ENCODE peak calls at places on chromosomes 7 and 10, in four cellular contexts. One of them, this sample, is unnamed.
A peak's percentile ranks its signal among the peaks of the same experiment; 100 is the strongest.

GRCh38 chr10:22824984-22825383 is 102.9 kb upstream of the ARMC3 start:
- DNase-seq in activated naive CD4-positive, alpha-beta T cell treated with anti-CD3 and anti-CD28 coated beads for 36 hours: no peak
- DNase-seq in stimulated activated CD4-positive, alpha-beta T cell treated with anti-CD3 and anti-CD28 coated beads, Interleukin-4, amount 100 ng/mL, for 1 hour: no peak
- DNase-seq in fibroblast of lung: no peak
- DNase-seq in this sample: no peak

GRCh38 chr10:121455377-121455776 is 142.9 kb downstream of the FGFR2 start:
- DNase-seq in activated naive CD4-positive, alpha-beta T cell treated with anti-CD3 and anti-CD28 coated beads for 36 hours: no peak
- DNase-seq in fibroblast of lung: no peak
- DNase-seq in stimulated activated CD4-positive, alpha-beta T cell treated with anti-CD3 and anti-CD28 coated beads, Interleukin-4, amount 100 ng/mL, for 1 hour: no peak
- DNase-seq in this sample: no peak

GRCh38 chr7:26690135-26690534 is 174.3 kb downstream of the SKAP2 start:
- DNase-seq in stimulated activated CD4-positive, alpha-beta T cell treated with anti-CD3 and anti-CD28 coated beads, Interleukin-4, amount 100 ng/mL, for 1 hour: no peak
- DNase-seq in activated naive CD4-positive, alpha-beta T cell treated with anti-CD3 and anti-CD28 coated beads for 36 hours: no peak
- DNase-seq in fibroblast of lung: no peak
- DNase-seq in this sample: no peak

GRCh38 chr7:93327006-93327633 is 95.0 kb downstream of the VPS50 start:
- DNase-seq in fibroblast of lung: peak; percentile 86
- DNase-seq in stimulated activated CD4-positive, alpha-beta T cell treated with anti-CD3 and anti-CD28 coated beads, Interleukin-4, amount 100 ng/mL, for 1 hour: no peak
- DNase-seq in activated naive CD4-positive, alpha-beta T cell treated with anti-CD3 and anti-CD28 coated beads for 36 hours: no peak
- DNase-seq in this sample: no peak

GRCh38 chr7:76512941-76513816 is 2.8 kb downstream of the UPK3B start:
- DNase-seq in stimulated activated CD4-positive, alpha-beta T cell treated with anti-CD3 and anti-CD28 coated beads, Interleukin-4, amount 100 ng/mL, for 1 hour: no peak
- DNase-seq in activated naive CD4-positive, alpha-beta T cell treated with anti-CD3 and anti-CD28 coated beads for 36 hours: no peak
- DNase-seq in fibroblast of lung: no peak
- DNase-seq in this sample: no peak

GRCh38 chr7:82444220-82445049 is 858 bp upstream of the CACNA2D1 start:
- DNase-seq in stimulated activated CD4-positive, alpha-beta T cell treated with anti-CD3 and anti-CD28 coated beads, Interleukin-4, amount 100 ng/mL, for 1 hour: no peak
- DNase-seq in fibroblast of lung: no peak
- DNase-seq in activated naive CD4-positive, alpha-beta T cell treated with anti-CD3 and anti-CD28 coated beads for 36 hours: no peak
- DNase-seq in this sample: no peak

GRCh38 chr10:75037171-75038153 is 74.0 kb upstream of the SAMD8 start:
- DNase-seq in stimulated activated CD4-positive, alpha-beta T cell treated with anti-CD3 and anti-CD28 coated beads, Interleukin-4, amount 100 ng/mL, for 1 hour: no peak
- DNase-seq in fibroblast of lung: no peak
- DNase-seq in activated naive CD4-positive, alpha-beta T cell treated with anti-CD3 and anti-CD28 coated beads for 36 hours: no peak
- DNase-seq in this sample: no peak

GRCh38 chr10:105391670-105392331 is 750.7 kb downstream of the SORCS3 start:
- DNase-seq in activated naive CD4-positive, alpha-beta T cell treated with anti-CD3 and anti-CD28 coated beads for 36 hours: no peak
- DNase-seq in fibroblast of lung: no peak
- DNase-seq in stimulated activated CD4-positive, alpha-beta T cell treated with anti-CD3 and anti-CD28 coated beads, Interleukin-4, amount 100 ng/mL, for 1 hour: no peak
- DNase-seq in this sample: no peak

GRCh38 chr7:114820993-114821945 is 100.6 kb upstream of the MDFIC start:
- DNase-seq in activated naive CD4-positive, alpha-beta T cell treated with anti-CD3 and anti-CD28 coated beads for 36 hours: no peak
- DNase-seq in fibroblast of lung: peak; percentile 76
- DNase-seq in stimulated activated CD4-positive, alpha-beta T cell treated with anti-CD3 and anti-CD28 coated beads, Interleukin-4, amount 100 ng/mL, for 1 hour: no peak
- DNase-seq in this sample: no peak

GRCh38 chr10:88728107-88728763 is 22.2 kb downstream of the LIPK start:
- DNase-seq in fibroblast of lung: no peak
- DNase-seq in activated naive CD4-positive, alpha-beta T cell treated with anti-CD3 and anti-CD28 coated beads for 36 hours: peak; percentile 68
- DNase-seq in stimulated activated CD4-positive, alpha-beta T cell treated with anti-CD3 and anti-CD28 coated beads, Interleukin-4, amount 100 ng/mL, for 1 hour: peak; percentile 23
- DNase-seq in this sample: no peak

GRCh38 chr10:28839600-28840007 is 162.3 kb downstream of the BAMBI start:
- DNase-seq in fibroblast of lung: peak; percentile 61
- DNase-seq in stimulated activated CD4-positive, alpha-beta T cell treated with anti-CD3 and anti-CD28 coated beads, Interleukin-4, amount 100 ng/mL, for 1 hour: no peak
- DNase-seq in activated naive CD4-positive, alpha-beta T cell treated with anti-CD3 and anti-CD28 coated beads for 36 hours: no peak
- DNase-seq in this sample: no peak

GRCh38 chr10:64846706-64847105 is 1325.5 kb downstream of the REEP3 start:
- DNase-seq in fibroblast of lung: peak; percentile 0
- DNase-seq in activated naive CD4-positive, alpha-beta T cell treated with anti-CD3 and anti-CD28 coated beads for 36 hours: no peak
- DNase-seq in stimulated activated CD4-positive, alpha-beta T cell treated with anti-CD3 and anti-CD28 coated beads, Interleukin-4, amount 100 ng/mL, for 1 hour: no peak
- DNase-seq in this sample: no peak

GRCh38 chr10:110522365-110522988 is 24.8 kb downstream of the DUSP5 start:
- DNase-seq in fibroblast of lung: no peak
- DNase-seq in activated naive CD4-positive, alpha-beta T cell treated with anti-CD3 and anti-CD28 coated beads for 36 hours: no peak
- DNase-seq in stimulated activated CD4-positive, alpha-beta T cell treated with anti-CD3 and anti-CD28 coated beads, Interleukin-4, amount 100 ng/mL, for 1 hour: no peak
- DNase-seq in this sample: no peak

GRCh38 chr7:96591900-96592676 is 117.6 kb downstream of the SEM1 start:
- DNase-seq in activated naive CD4-positive, alpha-beta T cell treated with anti-CD3 and anti-CD28 coated beads for 36 hours: no peak
- DNase-seq in fibroblast of lung: no peak
- DNase-seq in stimulated activated CD4-positive, alpha-beta T cell treated with anti-CD3 and anti-CD28 coated beads, Interleukin-4, amount 100 ng/mL, for 1 hour: no peak
- DNase-seq in this sample: peak; percentile 88

GRCh38 chr10:63591600-63592379 is 70.6 kb downstream of the REEP3 start:
- DNase-seq in fibroblast of lung: no peak
- DNase-seq in stimulated activated CD4-positive, alpha-beta T cell treated with anti-CD3 and anti-CD28 coated beads, Interleukin-4, amount 100 ng/mL, for 1 hour: no peak
- DNase-seq in activated naive CD4-positive, alpha-beta T cell treated with anti-CD3 and anti-CD28 coated beads for 36 hours: no peak
- DNase-seq in this sample: no peak

GRCh38 chr10:22002531-22003110 is 909 bp downstream of the DNAJC1 start:
- DNase-seq in stimulated activated CD4-positive, alpha-beta T cell treated with anti-CD3 and anti-CD28 coated beads, Interleukin-4, amount 100 ng/mL, for 1 hour: no peak
- DNase-seq in fibroblast of lung: peak; percentile 66
- DNase-seq in activated naive CD4-positive, alpha-beta T cell treated with anti-CD3 and anti-CD28 coated beads for 36 hours: peak; percentile 34
- DNase-seq in this sample: no peak

GRCh38 chr7:2913760-2914387 is 69.8 kb upstream of the GNA12 start:
- DNase-seq in stimulated activated CD4-positive, alpha-beta T cell treated with anti-CD3 and anti-CD28 coated beads, Interleukin-4, amount 100 ng/mL, for 1 hour: no peak
- DNase-seq in activated naive CD4-positive, alpha-beta T cell treated with anti-CD3 and anti-CD28 coated beads for 36 hours: no peak
- DNase-seq in fibroblast of lung: no peak
- DNase-seq in this sample: no peak

GRCh38 chr7:7051221-7051877 is 131.0 kb upstream of the C1GALT1 start:
- DNase-seq in stimulated activated CD4-positive, alpha-beta T cell treated with anti-CD3 and anti-CD28 coated beads, Interleukin-4, amount 100 ng/mL, for 1 hour: no peak
- DNase-seq in fibroblast of lung: no peak
- DNase-seq in activated naive CD4-positive, alpha-beta T cell treated with anti-CD3 and anti-CD28 coated beads for 36 hours: no peak
- DNase-seq in this sample: no peak

GRCh38 chr10:4429538-4429937 is 396.5 kb upstream of the AKR1E2 start:
- DNase-seq in activated naive CD4-positive, alpha-beta T cell treated with anti-CD3 and anti-CD28 coated beads for 36 hours: no peak
- DNase-seq in fibroblast of lung: peak; percentile 21
- DNase-seq in stimulated activated CD4-positive, alpha-beta T cell treated with anti-CD3 and anti-CD28 coated beads, Interleukin-4, amount 100 ng/mL, for 1 hour: no peak
- DNase-seq in this sample: no peak

GRCh38 chr7:17965600-17965999 is 25.3 kb upstream of the SNX13 start:
- DNase-seq in stimulated activated CD4-positive, alpha-beta T cell treated with anti-CD3 and anti-CD28 coated beads, Interleukin-4, amount 100 ng/mL, for 1 hour: no peak
- DNase-seq in activated naive CD4-positive, alpha-beta T cell treated with anti-CD3 and anti-CD28 coated beads for 36 hours: no peak
- DNase-seq in fibroblast of lung: peak; percentile 44
- DNase-seq in this sample: no peak

GRCh38 chr10:4278161-4278560 is 493.2 kb upstream of the KLF6 start:
- DNase-seq in activated naive CD4-positive, alpha-beta T cell treated with anti-CD3 and anti-CD28 coated beads for 36 hours: no peak
- DNase-seq in fibroblast of lung: peak; percentile 37
- DNase-seq in stimulated activated CD4-positive, alpha-beta T cell treated with anti-CD3 and anti-CD28 coated beads, Interleukin-4, amount 100 ng/mL, for 1 hour: no peak
- DNase-seq in this sample: no peak

GRCh38 chr7:132063800-132064199 is 507.4 kb upstream of the PODXL start:
- DNase-seq in stimulated activated CD4-positive, alpha-beta T cell treated with anti-CD3 and anti-CD28 coated beads, Interleukin-4, amount 100 ng/mL, for 1 hour: no peak
- DNase-seq in activated naive CD4-positive, alpha-beta T cell treated with anti-CD3 and anti-CD28 coated beads for 36 hours: no peak
- DNase-seq in fibroblast of lung: no peak
- DNase-seq in this sample: no peak

GRCh38 chr7:157432957-157433576 is 96.3 kb downstream of the DNAJB6 start:
- DNase-seq in stimulated activated CD4-positive, alpha-beta T cell treated with anti-CD3 and anti-CD28 coated beads, Interleukin-4, amount 100 ng/mL, for 1 hour: peak; percentile 63
- DNase-seq in activated naive CD4-positive, alpha-beta T cell treated with anti-CD3 and anti-CD28 coated beads for 36 hours: peak; percentile 78
- DNase-seq in fibroblast of lung: peak; percentile 36
- DNase-seq in this sample: no peak

GRCh38 chr10:117442521-117442920 is 67.3 kb upstream of the PDZD8 start:
- DNase-seq in fibroblast of lung: no peak
- DNase-seq in stimulated activated CD4-positive, alpha-beta T cell treated with anti-CD3 and anti-CD28 coated beads, Interleukin-4, amount 100 ng/mL, for 1 hour: no peak
- DNase-seq in activated naive CD4-positive, alpha-beta T cell treated with anti-CD3 and anti-CD28 coated beads for 36 hours: no peak
- DNase-seq in this sample: no peak

GRCh38 chr10:131425752-131426529 is 114.4 kb upstream of the TCERG1L start:
- DNase-seq in activated naive CD4-positive, alpha-beta T cell treated with anti-CD3 and anti-CD28 coated beads for 36 hours: no peak
- DNase-seq in fibroblast of lung: no peak
- DNase-seq in stimulated activated CD4-positive, alpha-beta T cell treated with anti-CD3 and anti-CD28 coated beads, Interleukin-4, amount 100 ng/mL, for 1 hour: no peak
- DNase-seq in this sample: no peak

GRCh38 chr10:23442936-23443335 is 4.1 kb downstream of the OTUD1 start:
- DNase-seq in fibroblast of lung: peak; percentile 63
- DNase-seq in stimulated activated CD4-positive, alpha-beta T cell treated with anti-CD3 and anti-CD28 coated beads, Interleukin-4, amount 100 ng/mL, for 1 hour: no peak
- DNase-seq in activated naive CD4-positive, alpha-beta T cell treated with anti-CD3 and anti-CD28 coated beads for 36 hours: no peak
- DNase-seq in this sample: no peak

GRCh38 chr7:118855290-118855689 is 630.8 kb downstream of the ANKRD7 start:
- DNase-seq in activated naive CD4-positive, alpha-beta T cell treated with anti-CD3 and anti-CD28 coated beads for 36 hours: no peak
- DNase-seq in stimulated activated CD4-positive, alpha-beta T cell treated with anti-CD3 and anti-CD28 coated beads, Interleukin-4, amount 100 ng/mL, for 1 hour: no peak
- DNase-seq in fibroblast of lung: no peak
- DNase-seq in this sample: peak; percentile 9

GRCh38 chr7:137790828-137791227 is 55.9 kb downstream of the DGKI start:
- DNase-seq in fibroblast of lung: no peak
- DNase-seq in activated naive CD4-positive, alpha-beta T cell treated with anti-CD3 and anti-CD28 coated beads for 36 hours: no peak
- DNase-seq in stimulated activated CD4-positive, alpha-beta T cell treated with anti-CD3 and anti-CD28 coated beads, Interleukin-4, amount 100 ng/mL, for 1 hour: no peak
- DNase-seq in this sample: no peak

GRCh38 chr10:24643679-24644209 is 79.9 kb downstream of the ARHGAP21 start:
- DNase-seq in fibroblast of lung: peak; percentile 27
- DNase-seq in stimulated activated CD4-positive, alpha-beta T cell treated with anti-CD3 and anti-CD28 coated beads, Interleukin-4, amount 100 ng/mL, for 1 hour: no peak
- DNase-seq in activated naive CD4-positive, alpha-beta T cell treated with anti-CD3 and anti-CD28 coated beads for 36 hours: no peak
- DNase-seq in this sample: no peak

GRCh38 chr10:26359670-26360069 is 78.5 kb upstream of the APBB1IP start:
- DNase-seq in fibroblast of lung: no peak
- DNase-seq in activated naive CD4-positive, alpha-beta T cell treated with anti-CD3 and anti-CD28 coated beads for 36 hours: no peak
- DNase-seq in stimulated activated CD4-positive, alpha-beta T cell treated with anti-CD3 and anti-CD28 coated beads, Interleukin-4, amount 100 ng/mL, for 1 hour: no peak
- DNase-seq in this sample: no peak

GRCh38 chr7:36391436-36392198 is 2.0 kb downstream of the ANLN start:
- DNase-seq in fibroblast of lung: peak; percentile 48
- DNase-seq in stimulated activated CD4-positive, alpha-beta T cell treated with anti-CD3 and anti-CD28 coated beads, Interleukin-4, amount 100 ng/mL, for 1 hour: no peak
- DNase-seq in activated naive CD4-positive, alpha-beta T cell treated with anti-CD3 and anti-CD28 coated beads for 36 hours: peak; percentile 31
- DNase-seq in this sample: no peak

GRCh38 chr10:63115732-63116383 is 17.3 kb upstream of the NRBF2 start:
- DNase-seq in stimulated activated CD4-positive, alpha-beta T cell treated with anti-CD3 and anti-CD28 coated beads, Interleukin-4, amount 100 ng/mL, for 1 hour: no peak
- DNase-seq in fibroblast of lung: peak; percentile 96
- DNase-seq in activated naive CD4-positive, alpha-beta T cell treated with anti-CD3 and anti-CD28 coated beads for 36 hours: no peak
- DNase-seq in this sample: no peak

GRCh38 chr10:97222346-97222961 is 36.7 kb upstream of the SLIT1 start:
- DNase-seq in fibroblast of lung: no peak
- DNase-seq in stimulated activated CD4-positive, alpha-beta T cell treated with anti-CD3 and anti-CD28 coated beads, Interleukin-4, amount 100 ng/mL, for 1 hour: no peak
- DNase-seq in activated naive CD4-positive, alpha-beta T cell treated with anti-CD3 and anti-CD28 coated beads for 36 hours: no peak
- DNase-seq in this sample: no peak

GRCh38 chr7:27184342-27185012 is 555 bp downstream of the HOXA11 start:
- DNase-seq in activated naive CD4-positive, alpha-beta T cell treated with anti-CD3 and anti-CD28 coated beads for 36 hours: no peak
- DNase-seq in stimulated activated CD4-positive, alpha-beta T cell treated with anti-CD3 and anti-CD28 coated beads, Interleukin-4, amount 100 ng/mL, for 1 hour: no peak
- DNase-seq in fibroblast of lung: no peak
- DNase-seq in this sample: peak; percentile 33

GRCh38 chr10:58220769-58221448 is 46.8 kb downstream of the IPMK start:
- DNase-seq in fibroblast of lung: peak; percentile 39
- DNase-seq in activated naive CD4-positive, alpha-beta T cell treated with anti-CD3 and anti-CD28 coated beads for 36 hours: no peak
- DNase-seq in stimulated activated CD4-positive, alpha-beta T cell treated with anti-CD3 and anti-CD28 coated beads, Interleukin-4, amount 100 ng/mL, for 1 hour: no peak
- DNase-seq in this sample: no peak

GRCh38 chr7:129188892-129189660 is 643 bp downstream of the SMO start:
- DNase-seq in fibroblast of lung: peak; percentile 24
- DNase-seq in stimulated activated CD4-positive, alpha-beta T cell treated with anti-CD3 and anti-CD28 coated beads, Interleukin-4, amount 100 ng/mL, for 1 hour: peak; percentile 6
- DNase-seq in activated naive CD4-positive, alpha-beta T cell treated with anti-CD3 and anti-CD28 coated beads for 36 hours: no peak
- DNase-seq in this sample: no peak